ENCODE peak calls at places on chromosome X, in ten cellular contexts. L is choroid plexus epithelial cell, P is fibroblast of the aortic adventitia, M is cardiac muscle cell, U is ascending aorta, K is epithelial cell of esophagus, H is glutamatergic neuron, O is neural progenitor cell, T is thoracic aorta, Z is A549. C is an unnamed sample.

GRCh38 chrX:38870386-38870895 is 69.2 kb downstream of the MID1IP1 start:
- DNase-seq in L (no peak), P (no peak), M (no peak), U (no peak), K (peak), H (no peak), O (no peak), T (no peak), Z (no peak), C (peak)

GRCh38 chrX:24846551-24847170 is 152.9 kb downstream of the POLA1 start:
- DNase-seq in L (peak), P (peak), M (peak), U (no peak), K (no peak), H (no peak), O (no peak), T (no peak), Z (no peak), C (no peak)

GRCh38 chrX:19814778-19815177 is 72.6 kb downstream of the SH3KBP1 start:
- DNase-seq in L (no peak), P (no peak), M (no peak), U (no peak), K (no peak), H (no peak), O (no peak), T (no peak), Z (no peak), C (no peak)

GRCh38 chrX:151753313-151754041 is 18.9 kb downstream of the CNGA2 start:
- DNase-seq in L (peak), P (peak), M (peak), U (no peak), K (peak), H (peak), O (peak), T (no peak), Z (peak), C (peak)

GRCh38 chrX:17078031-17078730 is 131.7 kb downstream of the REPS2 start:
- DNase-seq in L (peak), P (peak), M (no peak), U (no peak), K (peak), H (no peak), O (no peak), T (no peak), Z (no peak), C (no peak)

GRCh38 chrX:110509778-110510510 is 151.3 kb downstream of the RTL9 start:
- DNase-seq in L (peak), P (no peak), M (peak), U (no peak), K (no peak), H (no peak), O (peak), T (no peak), Z (no peak), C (peak)

GRCh38 chrX:53441531-53442321 is 7.6 kb upstream of the HSD17B10 start:
- DNase-seq in L (peak), P (peak), M (peak), U (peak), K (peak), H (peak), O (peak), T (peak), Z (peak), C (peak)

GRCh38 chrX:69038188-69038587 is 127.1 kb downstream of the PJA1 start:
- DNase-seq in L (no peak), P (no peak), M (no peak), U (peak), K (no peak), H (no peak), O (no peak), T (no peak), Z (no peak), C (no peak)

GRCh38 chrX:136710324-136710951 is 62.5 kb downstream of the CD40LG start:
- DNase-seq in L (peak), P (peak), M (no peak), U (no peak), K (peak), H (no peak), O (no peak), T (no peak), Z (no peak), C (no peak)

GRCh38 chrX:80576815-80577533 is 156.7 kb downstream of the TENT5D start:
- DNase-seq in L (no peak), P (peak), M (no peak), U (no peak), K (no peak), H (no peak), O (peak), T (no peak), Z (no peak), C (no peak)

GRCh38 chrX:34956915-34957314 is 14.3 kb downstream of the FAM47B start:
- DNase-seq in L (peak), P (peak), M (peak), U (no peak), K (peak), H (no peak), O (no peak), T (no peak), Z (peak), C (no peak)

GRCh38 chrX:134603806-134604700 is 54.2 kb downstream of the PLAC1 start:
- DNase-seq in L (peak), P (peak), M (peak), U (no peak), K (peak), H (no peak), O (no peak), T (no peak), Z (peak), C (peak)

GRCh38 chrX:24528605-24529004 is 63.5 kb downstream of the PDK3 start:
- DNase-seq in L (no peak), P (no peak), M (no peak), U (no peak), K (no peak), H (no peak), O (peak), T (no peak), Z (no peak), C (peak)

GRCh38 chrX:150935466-150935865 is 37.0 kb upstream of the CD99L2 start:
- DNase-seq in L (peak), P (peak), M (peak), U (no peak), K (peak), H (no peak), O (no peak), T (no peak), Z (peak), C (no peak)

GRCh38 chrX:39854772-39855747 is 242.7 kb downstream of the BCOR start:
- DNase-seq in L (no peak), P (no peak), M (no peak), U (no peak), K (no peak), H (no peak), O (no peak), T (no peak), Z (no peak), C (no peak)

GRCh38 chrX:133414399-133415275 is 652 bp downstream of the GPC4 start:
- DNase-seq in L (no peak), P (no peak), M (peak), U (no peak), K (peak), H (peak), O (peak), T (no peak), Z (peak), C (peak)

GRCh38 chrX:13489451-13489850 is 80.0 kb upstream of the EGFL6 start:
- DNase-seq in L (peak), P (peak), M (peak), U (peak), K (peak), H (no peak), O (no peak), T (peak), Z (peak), C (no peak)

GRCh38 chrX:11193035-11193469 is 81.9 kb downstream of the HCCS start:
- DNase-seq in L (peak), P (peak), M (peak), U (no peak), K (peak), H (no peak), O (no peak), T (no peak), Z (no peak), C (no peak)

GRCh38 chrX:17888421-17888820 is 27.3 kb upstream of the RAI2 start:
- DNase-seq in L (no peak), P (no peak), M (no peak), U (no peak), K (no peak), H (no peak), O (no peak), T (no peak), Z (no peak), C (no peak)

GRCh38 chrX:85992811-85993229 is 54.5 kb downstream of the CHM start:
- DNase-seq in L (peak), P (peak), M (peak), U (no peak), K (peak), H (no peak), O (no peak), T (no peak), Z (no peak), C (no peak)

GRCh38 chrX:20479896-20480295 is 213.2 kb upstream of the RPS6KA3 start:
- DNase-seq in L (no peak), P (no peak), M (no peak), U (no peak), K (no peak), H (no peak), O (no peak), T (no peak), Z (peak), C (no peak)

GRCh38 chrX:71144651-71145050 is at the start of gene NLGN3:
- DNase-seq in L (no peak), P (no peak), M (no peak), U (no peak), K (no peak), H (peak), O (peak), T (no peak), Z (no peak), C (peak)

GRCh38 chrX:94676285-94676684 is 1002.3 kb downstream of the FAM133A start:
- DNase-seq in L (no peak), P (no peak), M (no peak), U (no peak), K (no peak), H (no peak), O (no peak), T (no peak), Z (no peak), C (peak)

GRCh38 chrX:154727418-154728323 is 23.2 kb downstream of the GAB3 start:
- DNase-seq in L (peak), P (peak), M (peak), U (peak), K (peak), H (no peak), O (no peak), T (no peak), Z (no peak), C (no peak)

GRCh38 chrX:1589356-1590130 is 1.9 kb upstream of the AKAP17A start:
- DNase-seq in L (no peak), P (no peak), M (no peak), U (no peak), K (no peak), H (no peak), O (no peak), T (no peak), Z (no peak), C (peak)

GRCh38 chrX:11446951-11447350 is 153.7 kb downstream of the AMELX start:
- DNase-seq in L (no peak), P (peak), M (peak), U (no peak), K (no peak), H (no peak), O (no peak), T (no peak), Z (no peak), C (no peak)

GRCh38 chrX:18714910-18715309 is 7.5 kb downstream of the PPEF1 start:
- DNase-seq in L (no peak), P (no peak), M (no peak), U (no peak), K (peak), H (no peak), O (no peak), T (no peak), Z (peak), C (no peak)

GRCh38 chrX:120358687-120359086 is 3.2 kb upstream of the ATP1B4 start:
- DNase-seq in L (no peak), P (peak), M (no peak), U (no peak), K (peak), H (peak), O (peak), T (no peak), Z (no peak), C (no peak)

GRCh38 chrX:8988456-8988855 is 45.5 kb downstream of the FAM9B start:
- DNase-seq in L (peak), P (peak), M (peak), U (no peak), K (peak), H (no peak), O (peak), T (peak), Z (peak), C (peak)

GRCh38 chrX:2608638-2609430 is 82.3 kb upstream of the CD99 start:
- DNase-seq in L (peak), P (peak), M (peak), U (peak), K (peak), H (peak), O (peak), T (peak), Z (peak), C (peak)

GRCh38 chrX:115486510-115486909 is 74.5 kb upstream of the PLS3 start:
- DNase-seq in L (no peak), P (no peak), M (no peak), U (no peak), K (no peak), H (no peak), O (no peak), T (no peak), Z (no peak), C (no peak)

GRCh38 chrX:29490606-29491005 is 724.8 kb upstream of the MAGEB2 start:
- DNase-seq in L (no peak), P (no peak), M (no peak), U (no peak), K (peak), H (no peak), O (no peak), T (no peak), Z (peak), C (no peak)

GRCh38 chrX:39843318-39843717 is 254.4 kb downstream of the BCOR start:
- DNase-seq in L (no peak), P (no peak), M (no peak), U (no peak), K (no peak), H (no peak), O (no peak), T (no peak), Z (no peak), C (no peak)

GRCh38 chrX:53082773-53083616 is 828 bp downstream of the TSPYL2 start:
- DNase-seq in L (no peak), P (no peak), M (no peak), U (peak), K (no peak), H (no peak), O (no peak), T (no peak), Z (no peak), C (no peak)

GRCh38 chrX:7446815-7447214 is 298.9 kb upstream of the PUDP start:
- DNase-seq in L (no peak), P (no peak), M (no peak), U (no peak), K (peak), H (no peak), O (no peak), T (no peak), Z (no peak), C (no peak)

GRCh38 chrX:144566592-144566991 is 680.7 kb upstream of the SPANXN1 start:
- DNase-seq in L (no peak), P (no peak), M (no peak), U (no peak), K (no peak), H (peak), O (peak), T (no peak), Z (no peak), C (no peak)
- TF ChIP-seq CTCF in L (no peak), P (no peak), M (no peak), U (no peak), K (no peak), H (no peak), O (peak), T (no peak), Z (no peak), C (no peak)

DNA sequence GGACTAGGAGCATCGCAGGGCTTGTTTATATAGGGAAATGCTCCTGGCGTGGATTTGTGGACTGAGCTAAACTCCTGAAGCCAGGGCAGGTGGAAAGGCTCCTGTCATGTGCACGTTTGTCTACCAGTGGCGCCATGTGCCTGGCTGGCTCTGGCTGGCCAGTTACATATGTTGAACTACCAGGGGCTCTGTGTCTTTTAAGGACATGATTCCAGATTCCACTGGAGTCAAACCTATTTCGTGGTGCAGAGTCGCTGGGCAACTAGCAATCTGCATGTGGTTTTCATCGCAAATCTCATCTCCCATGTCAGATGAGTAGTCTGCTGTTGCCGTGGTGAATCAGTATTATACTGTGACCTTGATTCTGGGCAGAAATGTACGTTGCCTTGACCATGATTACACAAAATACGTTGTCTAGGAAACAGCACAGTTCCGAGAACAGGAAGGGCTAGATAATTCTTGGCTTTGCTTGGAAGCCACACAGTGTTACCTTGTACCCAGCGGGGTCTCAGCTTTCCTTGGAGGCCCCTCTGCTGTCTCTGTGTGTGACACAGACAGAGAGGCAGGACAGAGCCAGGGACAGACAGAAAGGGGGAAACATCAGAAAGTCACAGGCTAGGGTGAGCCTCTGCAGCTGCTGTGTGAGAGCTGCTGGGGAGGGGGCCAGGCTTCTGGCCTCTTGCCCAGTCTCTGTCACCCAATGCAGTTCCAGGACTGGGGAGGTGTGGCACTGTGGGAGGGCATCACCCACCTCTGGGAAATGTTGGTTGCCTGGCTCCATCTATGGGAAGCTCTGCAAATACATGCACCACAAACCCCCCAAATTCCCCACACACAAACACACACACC is 19.2 kb downstream of the PNMA6E start:
- DNase-seq in L (peak), P (peak), M (peak), U (no peak), K (no peak), H (no peak), O (peak), T (no peak), Z (peak), C (peak)
- TF ChIP-seq CTCF in L (peak), P (peak), M (peak), U (no peak), K (no peak), H (no peak), O (no peak), T (no peak), Z (no peak), C (no peak)

DNA sequence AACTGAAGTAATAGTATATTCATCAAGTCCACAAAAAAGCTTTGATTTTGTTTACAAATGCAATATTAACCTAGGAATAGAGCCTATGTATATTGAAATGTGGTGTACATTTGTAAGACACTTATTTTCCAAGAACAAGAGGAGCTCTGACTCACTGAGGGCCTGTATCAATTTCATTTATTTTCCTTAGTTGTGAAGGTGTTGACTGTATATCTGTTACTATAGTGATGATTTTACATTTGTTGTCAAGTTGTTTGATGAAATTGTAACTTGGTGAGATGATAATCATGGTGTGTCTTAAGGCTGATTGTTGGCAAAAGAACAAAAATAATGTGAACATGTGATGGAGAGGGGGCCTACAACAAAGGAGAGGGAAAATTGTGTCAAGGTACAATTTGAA is 274.9 kb upstream of the TEX13A start:
- DNase-seq in L (peak), P (no peak), M (no peak), U (no peak), K (no peak), H (no peak), O (no peak), T (no peak), Z (no peak), C (no peak)
- TF ChIP-seq CTCF in L (no peak), P (no peak), M (no peak), U (no peak), K (no peak), H (no peak), O (no peak), T (no peak), Z (no peak), C (no peak)

GRCh38 chrX:15843960-15844359 is 10.7 kb downstream of the AP1S2 start:
- DNase-seq in L (no peak), P (no peak), M (no peak), U (no peak), K (no peak), H (no peak), O (no peak), T (no peak), Z (no peak), C (no peak)

GRCh38 chrX:15834827-15835595 is 19.6 kb downstream of the AP1S2 start:
- DNase-seq in L (peak), P (no peak), M (no peak), U (no peak), K (peak), H (no peak), O (no peak), T (no peak), Z (no peak), C (no peak)

GRCh38 chrX:15834051-15834450 is 20.6 kb downstream of the AP1S2 start:
- DNase-seq in L (no peak), P (no peak), M (no peak), U (no peak), K (no peak), H (no peak), O (no peak), T (no peak), Z (no peak), C (no peak)

GRCh38 chrX:15838017-15838416 is 16.6 kb downstream of the AP1S2 start:
- DNase-seq in L (no peak), P (no peak), M (no peak), U (no peak), K (no peak), H (no peak), O (peak), T (no peak), Z (peak), C (peak)
- TF ChIP-seq CTCF in L (peak), P (peak), M (no peak), U (no peak), K (peak), H (peak), O (peak), T (no peak), Z (no peak), C (peak)

GRCh38 chrX:14697453-14697852 is 168.1 kb downstream of the GLRA2 start:
- DNase-seq in L (peak), P (no peak), M (peak), U (no peak), K (peak), H (peak), O (peak), T (no peak), Z (peak), C (peak)
- TF ChIP-seq CTCF in L (peak), P (peak), M (peak), U (peak), K (peak), H (peak), O (peak), T (no peak), Z (peak), C (peak)

GRCh38 chrX:55135171-55135570 is 46.4 kb downstream of the PAGE2 start:
- DNase-seq in L (peak), P (peak), M (peak), U (no peak), K (peak), H (peak), O (peak), T (no peak), Z (peak), C (peak)
- TF ChIP-seq CTCF in L (peak), P (peak), M (peak), U (peak), K (peak), H (no peak), O (peak), T (peak), Z (peak), C (peak)

GRCh38 chrX:42519666-42520231 is 258.2 kb downstream of the PPP1R2C start:
- DNase-seq in L (peak), P (peak), M (peak), U (no peak), K (peak), H (no peak), O (no peak), T (peak), Z (peak), C (no peak)
- TF ChIP-seq CTCF in L (peak), P (peak), M (peak), U (no peak), K (peak), H (no peak), O (peak), T (no peak), Z (no peak), C (peak)

C was measured in GM23338.